ENCODE peak calls at places on chromosomes 1 and 21, in eight cellular contexts. W is NCI-H345; E is K562; L is kidney; Y is activated CD4-positive, CD25-positive, alpha-beta regulatory T cell; Z is activated CD8-positive, alpha-beta T cell treated with anti-CD3 and anti-CD28 coated beads, Interleukin-2, amount 10 ng/mL, durations not matched to agents 7 days and 5 days; O is activated T-cell treated with anti-CD3 and anti-CD28 coated beads for 1 hour; M is endodermal cell. N is an unnamed sample.

GRCh38 chr1:198678301-198678836 is 39.5 kb downstream of the PTPRC start:
- DNase-seq in L (no peak), Y (no peak), O (no peak), Z (peak), W (no peak), E (no peak), M (no peak), N (peak)

GRCh38 chr1:85626818-85627217 is 46.3 kb downstream of the CCN1 start:
- DNase-seq in W (no peak), M (no peak), E (no peak), Z (no peak), Y (no peak), L (no peak), O (no peak), N (no peak)

GRCh38 chr1:13830616-13831280 is 130.8 kb downstream of the PRDM2 start:
- DNase-seq in Y (no peak), O (no peak), Z (no peak), L (no peak), M (no peak), E (no peak), W (no peak), N (no peak)

GRCh38 chr1:180905927-180906326 is 6.8 kb upstream of the KIAA1614 start:
- DNase-seq in E (peak), O (no peak), M (peak), W (no peak), L (no peak), Y (no peak), Z (no peak), N (no peak)

GRCh38 chr1:173669491-173669941 is at the start of gene ANKRD45:
- DNase-seq in Z (peak), L (peak), E (no peak), M (peak), W (peak), Y (peak), O (no peak), N (peak)

GRCh38 chr1:190479028-190479427 is 1.4 kb upstream of the BRINP3 start:
- DNase-seq in O (no peak), E (no peak), Z (no peak), Y (no peak), W (peak), L (no peak), M (no peak), N (peak)

GRCh38 chr1:182278144-182279054 is 113.2 kb downstream of the GLUL start:
- DNase-seq in W (no peak), E (no peak), Y (no peak), L (no peak), M (no peak), O (no peak), Z (no peak), N (no peak)

GRCh38 chr1:34549199-34549598 is 205.6 kb upstream of the GJB5 start:
- DNase-seq in O (no peak), Y (no peak), M (peak), Z (no peak), E (peak), W (no peak), L (no peak), N (peak)

GRCh38 chr1:117284408-117285215 is 73.9 kb upstream of the VTCN1 start:
- DNase-seq in M (peak), L (no peak), Z (no peak), Y (no peak), E (peak), W (peak), O (no peak), N (peak)

GRCh38 chr1:21775985-21776562 is 6.9 kb downstream of the USP48 start:
- DNase-seq in L (no peak), E (no peak), Y (no peak), W (no peak), O (no peak), M (no peak), Z (no peak), N (no peak)

GRCh38 chr1:46517010-46517600 is 27.5 kb downstream of the DMBX1 start:
- DNase-seq in Z (no peak), O (no peak), E (peak), L (peak), W (peak), Y (no peak), M (peak), N (peak)

GRCh38 chr1:32757213-32757895 is 54.8 kb upstream of the SYNC start:
- DNase-seq in Y (no peak), W (no peak), Z (no peak), L (no peak), O (no peak), E (peak), M (no peak), N (peak)

GRCh38 chr1:227869851-227870305 is 54.4 kb downstream of the PRSS38 start:
- DNase-seq in L (no peak), E (no peak), W (no peak), Y (no peak), Z (peak), O (no peak), M (no peak), N (no peak)

GRCh38 chr1:20719261-20719660 is 1.5 kb upstream of the KIF17 start:
- DNase-seq in Y (no peak), W (no peak), Z (no peak), E (no peak), M (peak), O (no peak), L (no peak), N (no peak)

GRCh38 chr21:46124083-46124925 is 26.4 kb downstream of the COL6A2 start:
- DNase-seq in Z (no peak), O (no peak), Y (no peak), M (peak), E (no peak), L (peak), W (no peak), N (no peak)

GRCh38 chr1:221672965-221673364 is 68.9 kb downstream of the DUSP10 start:
- DNase-seq in O (no peak), L (no peak), E (no peak), M (no peak), W (no peak), Z (no peak), Y (no peak), N (no peak)

N was measured in NCI-H82.